ENCODE peak calls at places on chromosomes 4 and X, in four cellular contexts. One of them, this sample, is unnamed.

GRCh38 chr4:10134141-10134540 is 17.5 kb upstream of the WDR1 start:
- DNase-seq in H1: no peak
- DNase-seq in esophagus muscularis mucosa: no peak
- DNase-seq in A549: no peak
- DNase-seq in this sample: no peak

GRCh38 chr4:138835833-138836521 is 179.6 kb upstream of the NOCT start:
- DNase-seq in H1: no peak
- DNase-seq in A549: no peak
- DNase-seq in esophagus muscularis mucosa: peak; percentile 55
- DNase-seq in this sample: peak; percentile 52

GRCh38 chr4:186807809-186808634 is 84.4 kb upstream of the FAT1 start:
- DNase-seq in esophagus muscularis mucosa: no peak
- DNase-seq in A549: no peak
- DNase-seq in H1: no peak
- DNase-seq in this sample: no peak

GRCh38 chr4:165010487-165010886 is 21.3 kb upstream of the TRIM60 start:
- DNase-seq in A549: no peak
- DNase-seq in H1: no peak
- DNase-seq in esophagus muscularis mucosa: no peak
- DNase-seq in this sample: peak; percentile 70

GRCh38 chrX:154327026-154327820 is 31.6 kb downstream of the TKTL1 start:
- DNase-seq in H1: no peak
- DNase-seq in esophagus muscularis mucosa: no peak
- DNase-seq in A549: no peak
- DNase-seq in this sample: no peak

GRCh38 chrX:16643160-16643559 is 6.8 kb upstream of the S100G start:
- DNase-seq in esophagus muscularis mucosa: no peak
- DNase-seq in A549: no peak
- DNase-seq in H1: no peak
- DNase-seq in this sample: no peak

GRCh38 chr4:149512489-149512888 is 303.2 kb downstream of the IQCM start:
- DNase-seq in H1: no peak
- DNase-seq in A549: no peak
- DNase-seq in esophagus muscularis mucosa: no peak
- DNase-seq in this sample: no peak

GRCh38 chr4:87930629-87931028 is 44.9 kb upstream of the SPP1 start:
- DNase-seq in A549: no peak
- DNase-seq in H1: no peak
- DNase-seq in esophagus muscularis mucosa: no peak
- DNase-seq in this sample: no peak

GRCh38 chr4:137393043-137393442 is 139.3 kb downstream of the PCDH18 start:
- DNase-seq in esophagus muscularis mucosa: no peak
- DNase-seq in A549: no peak
- DNase-seq in H1: no peak
- DNase-seq in this sample: no peak

GRCh38 chrX:40012800-40013682 is 84.7 kb downstream of the BCOR start:
- DNase-seq in esophagus muscularis mucosa: no peak
- DNase-seq in H1: no peak
- DNase-seq in A549: peak; percentile 28
- DNase-seq in this sample: no peak

GRCh38 chrX:108437789-108438623 is at the start of gene COL4A6:
- DNase-seq in esophagus muscularis mucosa: no peak
- DNase-seq in H1: peak; percentile 9
- DNase-seq in A549: peak; percentile 48
- DNase-seq in this sample: no peak

GRCh38 chr4:61400446-61400845 is 200.3 kb downstream of the ADGRL3 start:
- DNase-seq in H1: no peak
- DNase-seq in A549: no peak
- DNase-seq in esophagus muscularis mucosa: no peak
- DNase-seq in this sample: no peak

GRCh38 chrX:131288738-131289511 is at the start of gene IGSF1:
- DNase-seq in H1: peak; percentile 67
- DNase-seq in esophagus muscularis mucosa: no peak
- DNase-seq in A549: no peak
- DNase-seq in this sample: no peak

GRCh38 chr4:19380600-19380999 is 871.1 kb upstream of the SLIT2 start:
- DNase-seq in H1: no peak
- DNase-seq in A549: no peak
- DNase-seq in esophagus muscularis mucosa: no peak
- DNase-seq in this sample: no peak

DNA sequence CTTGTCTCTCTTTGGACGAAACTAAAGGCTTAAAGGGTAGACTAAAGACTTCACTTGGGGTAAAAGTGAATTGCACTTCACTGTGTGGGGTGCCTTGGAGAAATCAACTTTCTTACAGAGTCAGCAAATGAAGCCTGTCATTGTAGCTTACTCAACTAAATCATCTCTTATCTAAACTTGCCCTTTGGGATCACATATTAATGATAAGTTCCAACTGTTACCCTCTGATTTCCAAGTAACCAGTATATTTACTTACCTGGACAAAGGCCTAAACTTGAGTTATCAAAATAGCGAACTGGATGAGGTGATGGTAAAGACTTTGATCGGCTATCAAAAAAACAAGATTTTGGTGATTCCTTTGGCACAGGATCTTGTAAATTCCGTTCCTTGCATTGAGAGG is 8.9 kb upstream of the BDH2 start:
- DNase-seq in H1: no peak
- DNase-seq in A549: no peak
- DNase-seq in esophagus muscularis mucosa: no peak
- DNase-seq in this sample: no peak
- H3K4me3 ChIP-seq in H1: no peak overlapping the region
- H3K4me3 ChIP-seq in A549: no peak overlapping the region
- H3K4me3 ChIP-seq in esophagus muscularis mucosa: no peak overlapping the region
- H3K4me3 ChIP-seq in this sample: no peak overlapping the region

GRCh38 chr4:76723373-76723772 is 174.6 kb downstream of the SOWAHB start:
- DNase-seq in H1: no peak
- DNase-seq in esophagus muscularis mucosa: no peak
- DNase-seq in A549: no peak
- DNase-seq in this sample: no peak
- TF ChIP-seq CTCF in H1: no peak
- TF ChIP-seq CTCF in esophagus muscularis mucosa: no peak
- TF ChIP-seq CTCF in A549: peak; percentile 7
- TF ChIP-seq CTCF in this sample: no peak

GRCh38 chr4:8198906-8199593 is at the start of gene SH3TC1:
- DNase-seq in H1: no peak
- DNase-seq in esophagus muscularis mucosa: peak; percentile 93
- DNase-seq in A549: peak; percentile 86
- DNase-seq in this sample: no peak
- TF ChIP-seq POLR2A in H1: no peak
- TF ChIP-seq POLR2A in esophagus muscularis mucosa: peak; percentile 36
- TF ChIP-seq POLR2A in A549: no peak
- TF ChIP-seq POLR2A in this sample: no peak

DNA sequence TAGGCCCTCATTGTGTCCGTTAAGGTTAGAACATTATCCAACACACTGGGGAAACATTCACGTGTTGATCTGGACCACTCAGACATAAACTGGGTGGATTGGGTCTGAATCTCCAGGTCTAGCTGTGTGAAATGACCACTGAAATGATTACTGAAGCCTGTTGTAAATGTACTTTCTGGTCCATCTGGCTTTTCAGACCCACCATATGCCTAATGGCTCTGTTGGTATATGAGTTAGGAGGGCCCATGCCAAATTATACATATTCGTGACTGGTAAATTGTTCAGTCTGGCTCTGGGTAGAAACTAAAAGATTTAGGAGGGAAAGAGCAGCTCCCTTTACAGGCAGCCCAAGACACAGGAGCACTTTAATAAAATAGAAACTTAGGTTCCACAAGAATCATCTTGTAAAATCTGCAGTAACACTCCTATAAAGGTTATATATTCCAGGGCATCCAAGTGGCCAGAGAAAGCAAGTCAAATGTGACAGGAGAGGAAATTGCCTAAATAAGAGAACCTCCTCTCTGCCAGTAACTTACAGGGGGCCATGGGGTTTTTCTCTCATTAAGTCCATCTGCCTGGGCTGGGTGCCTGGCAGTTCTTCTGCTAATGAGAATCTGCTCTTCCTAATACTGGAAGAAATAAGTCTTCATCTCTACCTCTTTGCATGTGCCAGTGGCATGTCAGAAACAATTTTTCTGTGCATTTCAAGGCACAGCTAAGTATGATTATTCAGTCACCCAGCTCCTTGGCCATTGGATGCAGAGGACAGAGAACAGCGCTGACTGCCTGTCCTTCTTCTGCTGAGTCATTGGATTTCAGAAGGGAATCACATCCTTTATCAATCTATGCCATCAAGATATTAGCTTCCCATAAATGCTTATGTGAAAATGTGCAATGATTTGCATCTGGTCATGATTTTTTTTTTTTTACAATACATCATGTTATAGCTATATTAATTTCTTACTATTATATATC is 112.6 kb downstream of the GLRA2 start:
- DNase-seq in H1: no peak
- DNase-seq in esophagus muscularis mucosa: no peak
- DNase-seq in A549: no peak
- DNase-seq in this sample: no peak
- H3K4me3 ChIP-seq in H1: no peak overlapping the region
- H3K4me3 ChIP-seq in esophagus muscularis mucosa: no peak overlapping the region
- H3K4me3 ChIP-seq in A549: no peak overlapping the region
- H3K4me3 ChIP-seq in this sample: no peak overlapping the region

GRCh38 chr4:154348657-154349056 is 142.9 kb downstream of the DCHS2 start:
- DNase-seq in H1: no peak
- DNase-seq in esophagus muscularis mucosa: no peak
- DNase-seq in A549: no peak
- DNase-seq in this sample: no peak
- TF ChIP-seq CTCF in H1: peak; percentile 16
- TF ChIP-seq CTCF in esophagus muscularis mucosa: no peak
- TF ChIP-seq CTCF in A549: no peak
- TF ChIP-seq CTCF in this sample: no peak

DNA sequence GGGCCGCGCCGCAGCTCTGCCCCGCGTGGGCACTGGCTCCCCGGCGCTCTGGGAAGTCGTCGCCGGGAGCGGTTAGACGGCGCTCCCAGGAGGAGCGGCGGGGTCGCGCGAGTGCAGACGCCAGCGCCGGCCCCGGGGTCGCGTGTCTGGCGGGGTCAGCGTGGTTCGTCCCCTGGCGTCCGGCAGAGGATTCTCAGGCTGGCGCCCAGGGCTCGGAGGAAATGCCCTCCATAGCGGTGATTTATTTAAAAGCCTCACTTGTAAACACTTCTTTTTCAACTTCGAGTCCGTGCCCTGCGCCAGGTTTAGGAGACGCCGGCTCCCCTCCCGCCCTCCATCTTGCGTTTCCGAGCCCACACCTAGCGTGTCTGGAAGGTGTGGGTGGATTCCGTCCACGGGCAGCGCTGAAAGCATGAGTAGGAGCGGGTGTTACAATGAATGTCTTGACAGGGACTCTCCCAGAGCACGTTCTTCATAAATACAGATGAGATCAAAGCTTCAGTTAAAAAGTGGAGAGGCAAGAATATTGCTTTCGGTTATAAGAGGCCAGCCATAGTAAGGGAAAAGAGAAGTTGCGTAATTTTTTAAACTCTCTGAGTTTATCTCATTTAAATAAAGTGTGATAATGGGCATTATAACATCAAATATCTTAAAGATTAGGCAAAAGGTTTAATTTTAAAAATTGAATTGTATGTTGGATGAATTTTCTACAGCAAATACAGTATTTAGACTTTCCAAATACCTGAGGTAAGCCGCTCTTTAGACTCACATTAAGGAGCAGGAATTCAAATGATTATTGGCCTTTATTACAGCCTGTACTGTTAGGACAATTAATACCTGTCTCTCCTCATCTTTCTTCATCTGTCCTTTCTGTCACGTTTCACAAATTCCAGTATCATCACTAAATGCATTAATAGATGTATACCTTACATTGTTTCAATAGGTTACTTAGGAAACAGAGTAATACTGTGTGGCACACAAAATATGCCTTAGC is 863 bp downstream of the FAM241A start:
- DNase-seq in esophagus muscularis mucosa: no peak
- DNase-seq in A549: peak; percentile 27
- DNase-seq in H1: no peak
- DNase-seq in this sample: no peak
- TF ChIP-seq POLR2A in esophagus muscularis mucosa: no peak
- TF ChIP-seq POLR2A in A549: no peak
- TF ChIP-seq POLR2A in H1: no peak
- TF ChIP-seq POLR2A in this sample: no peak

GRCh38 chrX:100090931-100091330 is 319.1 kb downstream of the PCDH19 start:
- DNase-seq in H1: no peak
- DNase-seq in A549: no peak
- DNase-seq in esophagus muscularis mucosa: no peak
- DNase-seq in this sample: no peak

GRCh38 chrX:100089724-100090123 is 320.3 kb downstream of the PCDH19 start:
- DNase-seq in H1: no peak
- DNase-seq in A549: no peak
- DNase-seq in esophagus muscularis mucosa: no peak
- DNase-seq in this sample: no peak

GRCh38 chrX:100083146-100083715 is 326.8 kb downstream of the PCDH19 start:
- DNase-seq in H1: no peak
- DNase-seq in A549: no peak
- DNase-seq in esophagus muscularis mucosa: no peak
- DNase-seq in this sample: no peak

DNA sequence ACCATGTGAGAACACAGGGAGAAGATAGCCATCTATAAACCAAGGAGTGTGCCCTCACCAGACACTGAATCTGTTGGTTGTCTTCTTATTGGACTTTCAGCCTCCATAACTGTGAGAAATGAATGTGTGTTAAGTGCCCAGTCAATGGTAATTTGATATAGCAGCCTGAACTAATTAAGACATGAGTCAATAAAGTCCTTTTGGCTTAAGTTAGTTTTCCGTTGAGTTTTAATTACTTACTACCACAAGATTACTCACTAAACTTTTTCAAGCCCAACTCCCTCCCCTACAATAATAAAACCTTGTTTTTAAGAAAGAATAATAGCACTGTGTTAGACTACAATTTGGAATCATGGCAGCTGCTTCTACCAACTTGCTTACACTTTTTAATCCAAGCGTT is 324.2 kb downstream of the PCDH19 start:
- DNase-seq in A549: no peak
- DNase-seq in H1: no peak
- DNase-seq in esophagus muscularis mucosa: no peak
- DNase-seq in this sample: no peak
- H3K4me3 ChIP-seq in A549: no peak overlapping the region
- H3K4me3 ChIP-seq in H1: no peak overlapping the region
- H3K4me3 ChIP-seq in esophagus muscularis mucosa: no peak overlapping the region
- H3K4me3 ChIP-seq in this sample: no peak overlapping the region

DNA sequence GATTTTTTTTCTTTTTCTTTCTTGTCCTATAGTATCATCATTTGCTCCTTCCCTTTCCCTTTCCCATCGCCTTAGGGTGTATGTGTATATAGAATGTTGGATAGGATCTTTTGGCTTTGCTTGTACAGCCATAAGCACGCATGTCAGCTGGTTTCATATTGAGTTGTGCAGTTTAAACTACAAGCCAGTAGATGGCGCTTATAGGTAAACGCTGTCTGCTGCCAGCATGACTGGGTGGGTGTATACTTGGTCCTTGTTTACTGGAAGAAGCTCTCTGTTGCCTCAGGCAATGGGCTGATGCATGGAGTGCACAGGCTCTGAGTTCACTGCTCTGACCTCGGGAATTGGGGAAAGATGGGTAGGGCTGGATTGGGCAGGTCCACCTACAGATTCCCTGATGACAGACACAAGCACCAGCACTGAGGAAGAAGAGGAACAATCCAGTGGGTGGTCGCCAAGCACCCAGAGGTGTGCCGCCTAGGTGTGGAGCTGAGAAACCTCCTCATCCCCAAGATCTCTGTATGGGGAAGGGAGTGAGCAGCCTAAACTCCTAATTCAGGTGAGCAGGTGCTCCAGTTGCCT is 831.5 kb downstream of the STIM2 start:
- DNase-seq in esophagus muscularis mucosa: no peak
- DNase-seq in A549: no peak
- DNase-seq in H1: no peak
- DNase-seq in this sample: no peak
- TF ChIP-seq CTCF in esophagus muscularis mucosa: no peak
- TF ChIP-seq CTCF in A549: no peak
- TF ChIP-seq CTCF in H1: peak; percentile 7
- TF ChIP-seq CTCF in this sample: no peak